ENCODE peak calls at places on chromosomes 11 and 22, in eight cellular contexts. P, L, H, R, J, T, V and W are unnamed samples.

GRCh38 chr22:42857845-42858481 is 890 bp upstream of the ARFGAP3 start:
- DNase-seq in P (no peak), L (no peak), H (no peak), R (no peak), J (no peak), T (peak; percentile 14), V (peak; percentile 42), W (no peak)

GRCh38 chr11:23406131-23406819 is 546.0 kb upstream of the CCDC179 start:
- DNase-seq in P (no peak), L (no peak), H (no peak), R (no peak), J (no peak), T (no peak), V (no peak), W (no peak)

GRCh38 chr22:42868751-42869251 is 11.7 kb upstream of the ARFGAP3 start:
- DNase-seq in P (peak; percentile 66), L (no peak), H (no peak), R (no peak), J (peak; percentile 42), T (no peak), V (no peak), W (peak; percentile 28)

GRCh38 chr11:11882539-11882938 is 40.8 kb downstream of the USP47 start:
- DNase-seq in P (no peak), L (no peak), H (no peak), R (no peak), J (no peak), T (peak; percentile 41), V (no peak), W (no peak)

GRCh38 chr11:128728767-128729587 is 35.1 kb downstream of the FLI1 start:
- DNase-seq in P (no peak), L (peak; percentile 66), H (no peak), R (no peak), J (no peak), T (no peak), V (peak; percentile 38), W (no peak)

GRCh38 chr11:67304511-67305113 is 1.3 kb downstream of the SSH3 start:
- DNase-seq in P (no peak), L (no peak), H (no peak), R (no peak), J (no peak), T (no peak), V (no peak), W (no peak)

GRCh38 chr11:6057452-6057851 is 26.9 kb upstream of the OR56A1 start:
- DNase-seq in P (no peak), L (no peak), H (no peak), R (no peak), J (no peak), T (no peak), V (no peak), W (no peak)

GRCh38 chr11:119055901-119056300 is 1.1 kb downstream of the HYOU1 start:
- DNase-seq in P (no peak), L (peak; percentile 32), H (no peak), R (peak; percentile 63), J (no peak), T (peak; percentile 52), V (no peak), W (peak; percentile 50)

GRCh38 chr22:24554316-24555159 is at the start of gene GUCD1:
- DNase-seq in P (no peak), L (peak; percentile 55), H (peak; percentile 29), R (no peak), J (no peak), T (peak; percentile 18), V (no peak), W (peak; percentile 53)

GRCh38 chr11:19055016-19055415 is 5.5 kb downstream of the MRGPRX2 start:
- DNase-seq in P (no peak), L (no peak), H (no peak), R (no peak), J (no peak), T (peak; percentile 44), V (no peak), W (no peak)

GRCh38 chr11:127640822-127641485 is 640.4 kb upstream of the KIRREL3 start:
- DNase-seq in P (no peak), L (no peak), H (no peak), R (no peak), J (no peak), T (peak; percentile 37), V (no peak), W (no peak)

GRCh38 chr11:23023319-23023718 is 163.0 kb upstream of the CCDC179 start:
- DNase-seq in P (no peak), L (no peak), H (no peak), R (no peak), J (no peak), T (peak; percentile 19), V (no peak), W (no peak)

GRCh38 chr11:11786234-11786633 is 55.5 kb upstream of the USP47 start:
- DNase-seq in P (no peak), L (no peak), H (no peak), R (no peak), J (no peak), T (no peak), V (no peak), W (peak; percentile 10)

GRCh38 chr22:50199251-50199721 is 1.5 kb upstream of the SELENOO start:
- DNase-seq in P (no peak), L (no peak), H (no peak), R (no peak), J (no peak), T (no peak), V (no peak), W (no peak)

GRCh38 chr22:44220727-44221680 is 40.3 kb downstream of the PARVG start:
- DNase-seq in P (peak; percentile 17), L (no peak), H (no peak), R (no peak), J (no peak), T (no peak), V (no peak), W (no peak)

GRCh38 chr11:62398011-62398994 is 20.5 kb upstream of the SCGB1A1 start:
- DNase-seq in P (no peak), L (no peak), H (no peak), R (peak; percentile 67), J (no peak), T (no peak), V (peak; percentile 79), W (peak; percentile 49)

GRCh38 chr11:46015941-46016340 is 93.5 kb downstream of the LARGE2 start:
- DNase-seq in P (no peak), L (no peak), H (no peak), R (no peak), J (no peak), T (peak; percentile 51), V (no peak), W (no peak)

GRCh38 chr11:125724125-125724524 is 22.0 kb upstream of the PATE1 start:
- DNase-seq in P (no peak), L (peak; percentile 34), H (no peak), R (peak; percentile 30), J (no peak), T (peak; percentile 51), V (no peak), W (peak; percentile 57)

GRCh38 chr11:76148207-76148606 is 58.1 kb downstream of the WNT11 start:
- DNase-seq in P (no peak), L (no peak), H (no peak), R (no peak), J (no peak), T (peak; percentile 20), V (no peak), W (no peak)

GRCh38 chr11:67277231-67277961 is 11.1 kb downstream of the GRK2 start:
- DNase-seq in P (peak; percentile 85), L (peak; percentile 70), H (peak; percentile 98), R (no peak), J (no peak), T (no peak), V (peak; percentile 80), W (peak; percentile 80)

GRCh38 chr11:105582497-105582896 is 27.4 kb upstream of the GRIA4 start:
- DNase-seq in P (no peak), L (no peak), H (no peak), R (no peak), J (no peak), T (peak; percentile 65), V (no peak), W (no peak)

GRCh38 chr11:105579111-105579510 is 30.8 kb upstream of the GRIA4 start:
- DNase-seq in P (no peak), L (no peak), H (no peak), R (no peak), J (no peak), T (peak; percentile 71), V (no peak), W (no peak)

GRCh38 chr11:105573091-105573490 is 36.8 kb upstream of the GRIA4 start:
- DNase-seq in P (no peak), L (no peak), H (no peak), R (no peak), J (no peak), T (no peak), V (no peak), W (peak; percentile 20)

GRCh38 chr11:105577645-105578044 is 32.2 kb upstream of the GRIA4 start:
- DNase-seq in P (no peak), L (peak; percentile 7), H (no peak), R (no peak), J (no peak), T (peak; percentile 90), V (no peak), W (peak; percentile 32)
- TF ChIP-seq CTCF in P (no peak), L (peak; percentile 31), H (no peak), R (no peak), J (no peak), T (peak; percentile 57), V (no peak), W (peak; percentile 19)

GRCh38 chr22:37641251-37641949 is 1.9 kb downstream of the SH3BP1 start:
- DNase-seq in P (no peak), L (no peak), H (no peak), R (no peak), J (no peak), T (no peak), V (no peak), W (no peak)
- H3K4me3 ChIP-seq in P (no peak overlapping the region), L (no peak overlapping the region), H (peak overlapping the region; percentile 82), R (no peak overlapping the region), J (no peak overlapping the region), T (no peak overlapping the region), V (no peak overlapping the region), W (no peak overlapping the region)

DNA sequence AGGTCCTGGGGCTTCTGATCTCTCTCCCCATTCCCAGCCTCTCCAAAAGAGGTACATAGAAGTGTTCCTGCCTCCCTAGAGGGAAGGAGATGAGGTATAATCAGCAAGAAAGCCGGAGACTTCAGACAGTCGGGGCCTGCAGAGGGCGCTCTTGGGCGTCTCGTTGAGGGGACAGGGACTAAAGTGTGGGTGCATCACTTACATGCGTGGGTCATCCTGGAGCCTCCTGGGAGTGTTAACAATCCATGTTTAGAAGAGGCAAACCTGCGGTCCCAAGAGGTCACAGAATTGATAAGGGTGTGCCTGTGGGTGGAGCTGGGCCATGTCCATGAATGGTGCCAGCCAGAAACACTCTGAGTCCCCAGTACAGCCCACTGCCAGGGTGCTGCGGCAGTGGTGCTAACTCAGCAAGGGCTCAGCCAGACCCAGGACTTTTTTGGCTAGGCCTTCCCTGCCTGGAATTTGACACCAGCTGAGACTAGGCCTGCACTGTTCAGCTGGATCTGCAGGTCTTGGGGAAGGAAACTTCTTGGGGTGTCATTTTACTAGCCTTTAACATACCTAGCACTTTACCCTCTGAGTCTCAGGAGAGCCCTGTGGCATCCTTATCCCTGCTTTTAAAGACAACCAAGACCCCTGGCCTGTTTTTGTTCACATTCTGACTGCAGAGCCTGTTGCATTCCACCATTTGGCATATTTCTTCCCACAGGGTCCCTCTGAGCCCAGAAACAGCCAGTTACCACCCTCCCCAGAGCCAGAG is 5.5 kb downstream of the YDJC start:
- DNase-seq in P (no peak), L (peak; percentile 76), H (no peak), R (peak; percentile 31), J (no peak), T (peak; percentile 38), V (no peak), W (peak; percentile 26)
- TF ChIP-seq CTCF in P (no peak), L (peak; percentile 79), H (no peak), R (peak; percentile 52), J (peak; percentile 43), T (peak; percentile 76), V (no peak), W (peak; percentile 48)

GRCh38 chr11:112273066-112273465 is 12.4 kb upstream of the PLET1 start:
- DNase-seq in P (no peak), L (no peak), H (no peak), R (no peak), J (no peak), T (no peak), V (no peak), W (no peak)
- H3K4me3 ChIP-seq in P (no peak overlapping the region), L (no peak overlapping the region), H (no peak overlapping the region), R (no peak overlapping the region), J (no peak overlapping the region), T (no peak overlapping the region), V (no peak overlapping the region), W (no peak overlapping the region)